ENCODE peak calls at places on chromosomes 13 and 19, in four cellular contexts. One of them, this sample, is unnamed.

GRCh38 chr13:94433055-94433947 is 46.2 kb downstream of the DCT start:
- DNase-seq in cardiac fibroblast: peak
- DNase-seq in fibroblast of the aortic adventitia: no peak
- DNase-seq in MCF 10A: no peak
- DNase-seq in this sample: no peak

GRCh38 chr19:3310280-3310679 is 56.1 kb upstream of the NFIC start:
- DNase-seq in MCF 10A: no peak
- DNase-seq in cardiac fibroblast: no peak
- DNase-seq in fibroblast of the aortic adventitia: no peak
- DNase-seq in this sample: no peak

GRCh38 chr13:87368639-87369038 is 302.5 kb upstream of the SLITRK5 start:
- DNase-seq in cardiac fibroblast: no peak
- DNase-seq in fibroblast of the aortic adventitia: no peak
- DNase-seq in MCF 10A: no peak
- DNase-seq in this sample: no peak

GRCh38 chr19:30731596-30731995 is 359.4 kb downstream of the ZNF536 start:
- DNase-seq in cardiac fibroblast: no peak
- DNase-seq in MCF 10A: no peak
- DNase-seq in fibroblast of the aortic adventitia: no peak
- DNase-seq in this sample: no peak

GRCh38 chr19:39264306-39265290 is 3.6 kb upstream of the IFNL2 start:
- DNase-seq in MCF 10A: no peak
- DNase-seq in cardiac fibroblast: peak
- DNase-seq in fibroblast of the aortic adventitia: no peak
- DNase-seq in this sample: no peak

GRCh38 chr13:51111174-51111573 is at the start of gene C13orf42:
- DNase-seq in MCF 10A: no peak
- DNase-seq in fibroblast of the aortic adventitia: no peak
- DNase-seq in cardiac fibroblast: no peak
- DNase-seq in this sample: no peak

GRCh38 chr19:2039082-2039958 is 11.7 kb downstream of the MKNK2 start:
- DNase-seq in MCF 10A: no peak
- DNase-seq in fibroblast of the aortic adventitia: no peak
- DNase-seq in cardiac fibroblast: no peak
- DNase-seq in this sample: no peak

GRCh38 chr13:21069561-21070004 is 8.2 kb upstream of the LATS2 start:
- DNase-seq in MCF 10A: peak
- DNase-seq in fibroblast of the aortic adventitia: peak
- DNase-seq in cardiac fibroblast: peak
- DNase-seq in this sample: no peak

DNA sequence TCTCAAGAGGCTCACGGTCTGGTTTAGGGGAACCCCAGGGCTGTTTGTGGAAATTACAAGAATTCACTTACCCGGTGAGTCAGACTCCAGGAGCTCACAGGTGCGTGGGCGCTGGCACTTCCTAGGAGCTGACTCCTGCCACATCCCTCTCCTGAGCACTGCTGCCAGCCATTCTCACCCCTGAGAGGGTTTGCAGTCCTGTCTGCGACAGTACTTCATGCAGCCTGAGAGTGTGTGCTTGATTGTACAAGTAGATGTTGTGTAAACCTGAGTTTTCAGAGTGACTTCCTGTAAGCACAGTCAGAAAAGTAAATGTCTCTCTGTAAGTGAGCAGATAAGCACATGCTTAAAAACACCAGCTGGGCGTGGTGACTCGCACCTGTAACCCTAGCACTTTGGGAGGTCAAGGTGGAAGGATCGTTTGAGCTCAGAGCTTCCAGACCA is 8.1 kb downstream of the MRPL4 start:
- DNase-seq in MCF 10A: peak
- DNase-seq in fibroblast of the aortic adventitia: no peak
- DNase-seq in cardiac fibroblast: no peak
- DNase-seq in this sample: no peak
- TF ChIP-seq CTCF in MCF 10A: no peak
- TF ChIP-seq CTCF in fibroblast of the aortic adventitia: no peak
- TF ChIP-seq CTCF in cardiac fibroblast: no peak
- TF ChIP-seq CTCF in this sample: no peak

DNA sequence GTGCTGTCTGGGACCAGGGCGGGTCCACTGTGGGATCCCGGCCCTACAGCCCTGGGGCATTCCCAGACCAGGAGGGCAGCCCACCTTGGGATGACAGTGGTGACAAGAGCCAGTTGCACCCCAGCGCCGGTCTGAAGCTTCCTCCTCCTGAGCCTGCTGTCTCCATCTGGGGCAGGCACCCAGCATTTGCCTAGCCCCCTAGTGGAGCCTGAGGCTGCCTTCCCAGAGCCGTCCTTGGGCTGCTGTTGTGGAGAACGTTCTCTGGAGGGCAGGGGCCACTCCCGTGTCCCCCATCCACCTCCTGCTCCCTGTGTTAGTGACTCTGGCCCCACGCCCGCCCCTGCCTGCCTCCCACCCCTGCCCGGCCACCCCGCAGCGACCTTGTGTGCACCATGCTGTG is 148.5 kb downstream of the KDM4B start:
- DNase-seq in fibroblast of the aortic adventitia: no peak
- DNase-seq in cardiac fibroblast: no peak
- DNase-seq in MCF 10A: no peak
- DNase-seq in this sample: no peak
- TF ChIP-seq CTCF in fibroblast of the aortic adventitia: no peak
- TF ChIP-seq CTCF in cardiac fibroblast: no peak
- TF ChIP-seq CTCF in MCF 10A: no peak
- TF ChIP-seq CTCF in this sample: no peak

GRCh38 chr19:42326969-42327368 is 1.5 kb downstream of the MEGF8 start:
- DNase-seq in cardiac fibroblast: no peak
- DNase-seq in MCF 10A: no peak
- DNase-seq in fibroblast of the aortic adventitia: no peak
- DNase-seq in this sample: no peak

GRCh38 chr19:42327381-42327780 is 1.9 kb downstream of the MEGF8 start:
- DNase-seq in MCF 10A: no peak
- DNase-seq in cardiac fibroblast: no peak
- DNase-seq in fibroblast of the aortic adventitia: no peak
- DNase-seq in this sample: no peak

GRCh38 chr19:42325308-42325895 is at the start of gene MEGF8:
- DNase-seq in fibroblast of the aortic adventitia: peak
- DNase-seq in MCF 10A: peak
- DNase-seq in cardiac fibroblast: peak
- DNase-seq in this sample: peak

GRCh38 chr19:42324655-42325307 is 654 bp upstream of the MEGF8 start:
- DNase-seq in cardiac fibroblast: no peak
- DNase-seq in MCF 10A: no peak
- DNase-seq in fibroblast of the aortic adventitia: no peak
- DNase-seq in this sample: peak

DNA sequence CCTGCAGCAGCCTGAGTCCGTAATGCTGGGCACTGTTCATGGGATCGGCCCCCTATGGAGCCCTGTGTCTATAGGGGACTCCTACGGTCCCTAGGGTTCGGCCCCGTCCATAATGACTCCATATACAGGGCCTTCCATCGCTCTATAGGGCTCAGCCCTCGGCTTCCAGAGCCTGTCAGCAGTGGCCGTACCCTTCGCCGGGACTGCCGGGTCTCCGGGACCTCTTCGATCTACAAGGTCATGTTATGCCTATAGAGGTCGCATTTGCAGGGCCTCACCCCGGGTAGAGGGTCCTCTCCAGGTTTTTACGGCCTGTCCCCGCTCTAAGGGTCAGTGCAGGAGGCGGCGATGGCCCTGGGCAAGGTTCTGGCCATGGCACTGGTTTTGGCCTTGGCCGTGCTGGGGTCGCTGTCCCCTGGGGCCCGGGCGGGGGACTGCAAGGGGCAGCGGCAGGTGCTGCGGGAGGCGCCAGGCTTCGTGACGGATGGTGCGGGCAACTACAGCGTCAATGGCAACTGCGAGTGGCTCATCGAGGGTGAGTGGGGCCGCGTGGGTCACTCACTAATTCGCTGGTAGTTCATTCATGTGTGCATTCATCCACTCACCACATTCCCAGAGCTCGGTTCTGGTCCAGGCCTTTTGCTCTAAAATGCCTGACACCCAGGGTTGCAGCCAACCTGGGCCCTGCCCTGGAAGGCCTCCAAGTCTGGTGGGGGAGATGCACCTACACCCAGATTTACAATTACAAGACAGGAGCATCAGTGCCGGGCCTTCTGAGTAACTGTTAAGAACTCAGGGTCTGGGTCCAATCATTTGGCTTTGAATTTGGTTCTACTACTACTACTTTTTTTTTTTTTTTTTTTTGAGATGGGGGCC is 699 bp downstream of the MEGF8 start:
- DNase-seq in cardiac fibroblast: no peak
- DNase-seq in MCF 10A: no peak
- DNase-seq in fibroblast of the aortic adventitia: no peak
- DNase-seq in this sample: peak
- TF ChIP-seq CTCF in cardiac fibroblast: no peak
- TF ChIP-seq CTCF in MCF 10A: peak
- TF ChIP-seq CTCF in fibroblast of the aortic adventitia: no peak
- TF ChIP-seq CTCF in this sample: no peak

DNA sequence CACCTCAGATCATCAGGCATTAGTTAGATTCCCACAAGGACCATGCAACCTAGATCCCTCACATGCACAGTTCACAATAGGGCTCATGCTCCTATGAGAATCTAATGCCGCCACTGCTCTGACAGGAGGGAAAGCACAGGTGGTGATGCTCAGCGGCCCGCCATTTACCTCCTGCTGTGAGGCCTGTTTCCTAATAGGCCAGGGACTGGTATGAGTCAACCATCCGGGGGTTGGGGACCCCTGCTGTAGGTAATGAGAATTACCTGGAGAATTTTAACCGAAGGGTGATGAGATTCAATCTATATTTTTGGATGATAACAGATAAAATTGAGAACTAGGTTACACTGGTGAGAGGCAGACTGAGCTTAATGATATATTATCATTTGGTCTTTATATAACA is 101.4 kb downstream of the LACC1 start:
- DNase-seq in cardiac fibroblast: no peak
- DNase-seq in fibroblast of the aortic adventitia: no peak
- DNase-seq in MCF 10A: no peak
- DNase-seq in this sample: no peak
- TF ChIP-seq CTCF in cardiac fibroblast: no peak
- TF ChIP-seq CTCF in fibroblast of the aortic adventitia: no peak
- TF ChIP-seq CTCF in MCF 10A: no peak
- TF ChIP-seq CTCF in this sample: no peak

GRCh38 chr19:52585101-52585500 is 15.0 kb downstream of the ZNF701 start:
- DNase-seq in MCF 10A: no peak
- DNase-seq in cardiac fibroblast: no peak
- DNase-seq in fibroblast of the aortic adventitia: no peak
- DNase-seq in this sample: no peak

GRCh38 chr19:52585604-52586003 is 15.5 kb downstream of the ZNF701 start:
- DNase-seq in cardiac fibroblast: no peak
- DNase-seq in fibroblast of the aortic adventitia: no peak
- DNase-seq in MCF 10A: no peak
- DNase-seq in this sample: no peak

GRCh38 chr19:52592301-52592700 is 22.2 kb downstream of the ZNF701 start:
- DNase-seq in fibroblast of the aortic adventitia: no peak
- DNase-seq in cardiac fibroblast: no peak
- DNase-seq in MCF 10A: no peak
- DNase-seq in this sample: no peak

DNA sequence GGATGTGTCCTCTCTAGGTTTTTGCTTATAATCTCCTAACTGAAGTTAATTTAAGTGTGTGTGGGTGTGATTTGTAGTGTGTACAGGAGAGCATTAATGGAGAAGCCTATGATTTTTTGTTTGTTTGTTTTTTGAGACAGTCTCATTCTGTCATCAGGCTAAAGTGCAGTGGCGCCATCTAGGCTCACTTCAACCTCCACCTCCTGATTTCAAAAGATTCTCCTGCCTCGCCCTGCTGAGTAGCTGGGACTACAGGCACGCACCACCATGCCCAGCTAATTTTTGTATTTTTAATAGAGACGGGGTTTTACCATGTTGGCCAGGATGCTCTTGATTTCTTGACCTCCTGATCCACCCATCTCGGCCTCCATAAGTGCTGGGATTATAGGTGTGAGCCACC is 20.6 kb downstream of the ZNF701 start:
- DNase-seq in MCF 10A: no peak
- DNase-seq in fibroblast of the aortic adventitia: no peak
- DNase-seq in cardiac fibroblast: no peak
- DNase-seq in this sample: no peak
- TF ChIP-seq CTCF in MCF 10A: no peak
- TF ChIP-seq CTCF in fibroblast of the aortic adventitia: no peak
- TF ChIP-seq CTCF in cardiac fibroblast: no peak
- TF ChIP-seq CTCF in this sample: no peak

DNA sequence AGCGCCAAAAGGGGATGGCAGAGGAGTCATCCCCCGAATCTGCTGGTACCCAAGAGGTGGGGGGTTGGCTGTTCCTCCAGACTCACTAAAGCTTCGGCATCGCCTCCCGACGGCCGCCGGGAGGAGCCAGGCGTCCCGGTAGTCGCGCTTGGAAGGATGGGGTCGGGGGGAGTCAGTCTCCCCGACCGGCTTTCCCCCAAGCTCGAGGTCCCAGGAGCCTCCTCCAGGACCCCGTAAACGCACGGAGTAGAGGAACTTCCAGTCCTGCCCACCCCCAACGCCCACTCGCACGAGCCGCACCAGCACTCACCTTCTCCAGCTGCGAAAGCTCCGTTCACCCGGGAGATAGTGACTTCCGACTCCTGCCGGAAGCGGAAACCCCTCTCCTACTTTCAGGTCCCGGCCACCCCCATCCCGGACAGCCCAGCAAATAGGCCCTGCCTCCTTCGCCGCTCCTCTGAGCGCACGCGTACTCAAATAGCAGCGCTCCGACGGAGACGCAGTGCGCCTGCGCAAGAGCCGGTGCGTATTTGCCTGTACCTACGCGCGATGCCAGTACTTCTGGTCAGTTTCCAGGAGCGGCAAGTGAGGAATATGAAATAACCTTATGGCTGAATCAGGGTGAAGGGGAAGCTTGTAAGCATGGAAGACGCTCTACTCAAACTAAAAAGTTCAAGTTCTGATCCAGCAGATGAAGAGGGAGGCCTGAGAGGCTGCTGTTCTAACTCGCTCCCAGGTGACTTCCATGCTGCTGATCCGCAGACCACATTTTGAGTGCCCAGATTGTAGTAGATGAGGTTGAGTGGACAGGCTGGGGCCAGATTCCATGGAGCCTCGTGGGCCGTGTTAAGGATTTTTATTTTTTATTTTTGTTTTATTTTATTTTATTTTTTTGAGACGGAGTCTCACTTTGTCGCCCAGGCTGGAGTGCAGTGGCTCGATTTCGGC is at the start of gene ELOF1:
- DNase-seq in fibroblast of the aortic adventitia: peak
- DNase-seq in cardiac fibroblast: peak
- DNase-seq in MCF 10A: peak
- DNase-seq in this sample: peak
- TF ChIP-seq CTCF in fibroblast of the aortic adventitia: peak
- TF ChIP-seq CTCF in cardiac fibroblast: peak
- TF ChIP-seq CTCF in MCF 10A: peak
- TF ChIP-seq CTCF in this sample: no peak

GRCh38 chr19:29247051-29247450 is 34.1 kb upstream of the UQCRFS1 start:
- DNase-seq in cardiac fibroblast: no peak
- DNase-seq in fibroblast of the aortic adventitia: no peak
- DNase-seq in MCF 10A: no peak
- DNase-seq in this sample: no peak
- TF ChIP-seq CTCF in cardiac fibroblast: no peak
- TF ChIP-seq CTCF in fibroblast of the aortic adventitia: no peak
- TF ChIP-seq CTCF in MCF 10A: no peak
- TF ChIP-seq CTCF in this sample: no peak

This sample was measured in mucosa of descending colon.